ENCODE peak calls at places on chromosomes 1 and 21, in eight cellular contexts. R is right lobe of liver, Y is body of pancreas, L is A549, K is IMR-90, P is ovary, A is testis, O is stomach. Z is an unnamed sample.

GRCh38 chr1:116943438-116943837 is 33.7 kb downstream of the PTGFRN start:
- DNase-seq in R (no peak), Y (no peak), L (no peak), K (no peak), P (no peak), A (no peak), O (no peak), Z (no peak)

GRCh38 chr1:218810336-218810735 is 363.3 kb upstream of the LYPLAL1 start:
- DNase-seq in R (no peak), Y (no peak), L (no peak), K (no peak), P (no peak), A (no peak), O (no peak), Z (no peak)

GRCh38 chr1:1778827-1779675 is 781 bp upstream of the NADK start:
- DNase-seq in R (peak; percentile 95), Y (peak; percentile 81), L (peak; percentile 28), K (no peak), P (peak; percentile 56), A (peak; percentile 66), O (peak; percentile 92), Z (peak; percentile 78)

GRCh38 chr1:9009438-9010366 is 16.5 kb downstream of the SLC2A7 start:
- DNase-seq in R (no peak), Y (no peak), L (no peak), K (peak; percentile 28), P (peak; percentile 41), A (no peak), O (peak; percentile 29), Z (no peak)

GRCh38 chr1:206633708-206634121 is 1.6 kb upstream of the DYRK3 start:
- DNase-seq in R (no peak), Y (no peak), L (no peak), K (peak; percentile 96), P (peak; percentile 22), A (no peak), O (no peak), Z (no peak)

GRCh38 chr1:185442065-185442464 is 125.0 kb upstream of the IVNS1ABP start:
- DNase-seq in R (no peak), Y (no peak), L (no peak), K (peak; percentile 29), P (no peak), A (no peak), O (no peak), Z (no peak)

GRCh38 chr1:162206749-162207635 is 137.5 kb downstream of the NOS1AP start:
- DNase-seq in R (peak; percentile 58), Y (peak; percentile 73), L (no peak), K (no peak), P (no peak), A (no peak), O (peak; percentile 77), Z (peak; percentile 29)

GRCh38 chr1:113396585-113396984 is 6.3 kb downstream of the MAGI3 start:
- DNase-seq in R (no peak), Y (no peak), L (peak; percentile 37), K (peak; percentile 78), P (no peak), A (no peak), O (no peak), Z (no peak)

GRCh38 chr1:88237026-88237425 is 447.0 kb upstream of the PKN2 start:
- DNase-seq in R (no peak), Y (no peak), L (no peak), K (peak; percentile 54), P (no peak), A (no peak), O (no peak), Z (no peak)

GRCh38 chr1:187509091-187509490 is 680.3 kb downstream of the PLA2G4A start:
- DNase-seq in R (no peak), Y (no peak), L (no peak), K (peak; percentile 55), P (no peak), A (no peak), O (no peak), Z (no peak)

GRCh38 chr1:18750600-18750999 is 108.9 kb downstream of the TAS1R2 start:
- DNase-seq in R (no peak), Y (no peak), L (no peak), K (no peak), P (no peak), A (no peak), O (no peak), Z (no peak)

GRCh38 chr1:171841931-171842723 is 829 bp downstream of the DNM3 start:
- DNase-seq in R (no peak), Y (peak; percentile 12), L (peak; percentile 20), K (no peak), P (peak; percentile 17), A (peak; percentile 27), O (no peak), Z (peak; percentile 17)

GRCh38 chr1:47249755-47250154 is 17.7 kb upstream of the TAL1 start:
- DNase-seq in R (no peak), Y (no peak), L (no peak), K (no peak), P (no peak), A (no peak), O (no peak), Z (no peak)

GRCh38 chr1:2554621-2555387 is 1.4 kb upstream of the TNFRSF14 start:
- DNase-seq in R (peak; percentile 59), Y (no peak), L (no peak), K (no peak), P (peak; percentile 57), A (no peak), O (no peak), Z (no peak)

GRCh38 chr21:22393324-22393723 is 1395.1 kb downstream of the NCAM2 start:
- DNase-seq in R (no peak), Y (no peak), L (no peak), K (no peak), P (no peak), A (no peak), O (no peak), Z (no peak)

GRCh38 chr1:24961334-24961733 is 31.3 kb upstream of the RUNX3 start:
- DNase-seq in R (no peak), Y (no peak), L (no peak), K (no peak), P (no peak), A (no peak), O (no peak), Z (no peak)

GRCh38 chr1:24960071-24960801 is 30.2 kb upstream of the RUNX3 start:
- DNase-seq in R (no peak), Y (no peak), L (no peak), K (no peak), P (no peak), A (no peak), O (no peak), Z (peak; percentile 3)

GRCh38 chr1:24963099-24963872 is 33.2 kb upstream of the RUNX3 start:
- DNase-seq in R (no peak), Y (no peak), L (no peak), K (no peak), P (no peak), A (no peak), O (no peak), Z (no peak)

GRCh38 chr1:24963943-24964677 is 34.0 kb upstream of the RUNX3 start:
- DNase-seq in R (no peak), Y (no peak), L (no peak), K (no peak), P (no peak), A (no peak), O (no peak), Z (no peak)

GRCh38 chr1:24961961-24962861 is 32.1 kb upstream of the RUNX3 start:
- DNase-seq in R (no peak), Y (no peak), L (no peak), K (no peak), P (no peak), A (no peak), O (no peak), Z (no peak)
- H3K4me3 ChIP-seq in R (no peak overlapping the region), Y (no peak overlapping the region), L (no peak overlapping the region), K (no peak overlapping the region), P (no peak overlapping the region), A (no peak overlapping the region), O (no peak overlapping the region), Z (no peak overlapping the region)

DNA sequence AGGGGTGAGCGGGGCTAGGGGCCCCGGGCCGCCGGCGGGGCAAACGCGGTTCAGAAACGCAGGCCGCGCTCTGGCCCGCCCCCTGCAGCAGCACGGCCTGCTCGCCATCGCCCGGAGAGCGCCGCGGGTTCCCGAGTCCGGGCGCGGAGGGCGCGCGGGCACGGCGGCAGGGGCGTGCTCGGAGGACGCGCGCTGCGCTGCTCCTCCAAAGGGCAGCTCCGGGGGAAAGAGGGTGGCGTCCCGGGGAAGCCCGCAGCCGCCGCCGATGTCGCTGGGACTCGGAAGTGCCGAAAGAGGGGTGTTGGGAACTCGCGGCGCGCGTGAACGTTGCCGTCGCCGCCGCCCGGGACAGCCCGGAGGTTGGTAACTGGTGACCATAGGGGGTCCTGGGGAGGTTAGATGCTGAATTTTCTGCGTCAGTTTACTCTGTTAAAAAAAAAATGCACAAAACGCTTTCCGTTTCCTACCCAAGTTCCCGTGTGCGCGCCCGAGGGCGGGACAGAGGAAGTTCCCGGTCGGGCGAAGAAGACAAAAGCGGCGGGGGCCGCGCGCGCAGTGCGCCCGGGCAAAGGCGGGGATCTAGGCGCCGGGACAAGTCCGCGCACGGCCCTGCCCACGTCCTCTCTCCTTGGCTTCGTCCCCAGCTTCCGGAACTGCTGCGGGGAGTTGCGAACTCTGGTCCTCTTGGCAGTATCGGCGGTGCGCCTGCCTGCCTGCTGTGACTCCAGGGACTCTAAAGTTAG is at the start of gene HHAT:
- DNase-seq in R (peak; percentile 93), Y (peak; percentile 77), L (peak; percentile 75), K (peak; percentile 67), P (peak; percentile 73), A (peak; percentile 80), O (peak; percentile 79), Z (peak; percentile 93)
- TF ChIP-seq POLR2A in R (peak; percentile 63), Y (peak; percentile 74), L (peak; percentile 49), K (peak; percentile 39), P (no peak), A (no peak), O (no peak), Z (peak; percentile 50)

DNA sequence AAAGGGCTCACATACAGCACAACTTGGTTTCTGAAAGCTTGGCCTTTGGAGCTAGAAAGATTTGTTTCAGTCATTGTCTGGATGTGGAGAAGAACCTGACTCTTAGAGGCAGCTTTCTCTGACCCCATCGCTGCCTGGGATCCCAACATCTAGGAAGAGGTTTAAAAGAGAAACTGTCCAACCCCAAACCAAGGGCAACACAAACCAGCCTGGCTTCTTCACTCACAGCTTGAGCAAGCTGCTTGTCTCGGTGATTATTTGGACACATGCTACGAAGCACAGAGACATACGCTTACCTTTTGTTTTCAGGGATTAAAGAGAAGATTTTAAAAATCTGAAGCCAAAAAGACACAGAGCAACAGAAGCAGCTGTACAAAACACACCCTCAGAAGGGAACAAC is 109.8 kb downstream of the ETS2 start:
- DNase-seq in R (peak; percentile 33), Y (no peak), L (no peak), K (no peak), P (no peak), A (no peak), O (no peak), Z (no peak)
- H3K4me1 ChIP-seq in R (peaks cover 71% of the 10 kb centered on the region), Y (peaks cover 51% of the 10 kb centered on the region), L (peaks cover 42% of the 10 kb centered on the region), K (peaks cover 19% of the 10 kb centered on the region), P (peaks cover 19% of the 10 kb centered on the region), A (peaks cover 10% of the 10 kb centered on the region), O (peaks cover 72% of the 10 kb centered on the region), Z (peaks cover 21% of the 10 kb centered on the region)

GRCh38 chr21:32645261-32646182 is 33.3 kb upstream of the CFAP298 start:
- DNase-seq in R (no peak), Y (no peak), L (no peak), K (no peak), P (no peak), A (peak; percentile 31), O (no peak), Z (no peak)
- H3K4me3 ChIP-seq in R (no peak overlapping the region), Y (no peak overlapping the region), L (no peak overlapping the region), K (no peak overlapping the region), P (no peak overlapping the region), A (no peak overlapping the region), O (no peak overlapping the region), Z (no peak overlapping the region)